ENCODE peak calls at places on chromosome 9, in four cellular contexts. M, Y, U and V are unnamed samples.

GRCh38 chr9:85117831-85118230 is 448.3 kb downstream of the NTRK2 start:
- DNase-seq in U (no peak), M (no peak), Y (no peak), V (no peak)

GRCh38 chr9:21997480-21997879 is 2.9 kb downstream of the CDKN2B-AS1 start:
- DNase-seq in Y (no peak), M (no peak), U (no peak), V (no peak)

GRCh38 chr9:82488702-82489578 is 500.4 kb downstream of the SPATA31D1 start:
- DNase-seq in Y (peak), U (no peak), M (peak), V (no peak)

GRCh38 chr9:120583958-120584369 is 4.0 kb upstream of the CDK5RAP2 start:
- DNase-seq in U (no peak), Y (peak), M (no peak), V (no peak)

GRCh38 chr9:112503170-112503569 is 16.5 kb downstream of the KIAA1958 start:
- DNase-seq in U (no peak), Y (no peak), M (no peak), V (peak)

GRCh38 chr9:8876303-8876702 is 1076.7 kb upstream of the DMAC1 start:
- DNase-seq in U (no peak), Y (no peak), M (no peak), V (no peak)

GRCh38 chr9:110638381-110638954 is 30.1 kb upstream of the MUSK start:
- DNase-seq in Y (no peak), M (no peak), U (no peak), V (no peak)

GRCh38 chr9:72363908-72364678 is 915 bp downstream of the ZFAND5 start:
- DNase-seq in Y (peak), U (peak), M (peak), V (peak)

GRCh38 chr9:17519761-17520160 is 59.1 kb upstream of the SH3GL2 start:
- DNase-seq in U (no peak), Y (peak), M (no peak), V (no peak)

GRCh38 chr9:87713278-87713989 is 12.5 kb upstream of the CTSL start:
- DNase-seq in U (peak), Y (peak), M (no peak), V (peak)

GRCh38 chr9:122336836-122337560 is 33.8 kb upstream of the PTGS1 start:
- DNase-seq in U (no peak), M (no peak), Y (no peak), V (no peak)

GRCh38 chr9:71446499-71447411 is 321.6 kb downstream of the CEMIP2 start:
- DNase-seq in U (peak), Y (peak), M (peak), V (peak)

GRCh38 chr9:93677641-93678136 is 101.3 kb downstream of the PHF2 start:
- DNase-seq in Y (no peak), M (no peak), U (peak), V (peak)

GRCh38 chr9:115593587-115594091 is 475.7 kb upstream of the TNC start:
- DNase-seq in Y (peak), U (no peak), M (no peak), V (no peak)

GRCh38 chr9:27165067-27165466 is 56.0 kb downstream of the TEK start:
- DNase-seq in U (no peak), M (no peak), Y (no peak), V (no peak)

GRCh38 chr9:107491081-107492053 is 1.8 kb upstream of the KLF4 start:
- DNase-seq in U (peak), M (no peak), Y (no peak), V (no peak)

GRCh38 chr9:130857864-130858730 is 23.0 kb downstream of the ABL1 start:
- DNase-seq in Y (peak), U (peak), M (no peak), V (no peak)

GRCh38 chr9:94212531-94212930 is 46.6 kb upstream of the ZNF169 start:
- DNase-seq in M (no peak), U (no peak), Y (no peak), V (no peak)

GRCh38 chr9:78406933-78407332 is 110.0 kb downstream of the PSAT1 start:
- DNase-seq in M (no peak), U (no peak), Y (no peak), V (peak)

GRCh38 chr9:113511047-113511521 is 47.6 kb downstream of the RGS3 start:
- DNase-seq in M (no peak), U (no peak), Y (no peak), V (no peak)